ENCODE peak calls at places on chromosomes 12 and 14, in six cellular contexts. T is uterus, N is IMR-90, R is BJ, A is sigmoid colon, C is dorsolateral prefrontal cortex. I is an unnamed sample.

GRCh38 chr14:51533160-51533559 is 118.5 kb upstream of the FRMD6 start:
- DNase-seq in A (no peak), R (peak; percentile 93), C (no peak), T (no peak), N (peak; percentile 86), I (no peak)

GRCh38 chr14:91311284-91311662 is 66.8 kb upstream of the GPR68 start:
- DNase-seq in R (no peak), T (no peak), A (no peak), C (no peak), N (no peak), I (no peak)

GRCh38 chr14:23751591-23751990 is 115.4 kb downstream of the DHRS2 start:
- DNase-seq in N (no peak), C (no peak), A (no peak), R (no peak), T (no peak), I (no peak)

GRCh38 chr12:132154341-132154761 is 10.1 kb downstream of the NOC4L start:
- DNase-seq in A (no peak), N (no peak), R (no peak), T (no peak), C (no peak), I (peak; percentile 40)

GRCh38 chr12:51907083-51907863 is at the start of gene ACVRL1:
- DNase-seq in T (no peak), C (no peak), N (no peak), A (peak; percentile 69), R (no peak), I (no peak)

GRCh38 chr12:4540633-4541032 is 1.9 kb downstream of the RAD51AP1 start:
- DNase-seq in T (no peak), N (no peak), R (no peak), A (no peak), C (no peak), I (no peak)

GRCh38 chr12:115135800-115136211 is 451.8 kb upstream of the TBX3 start:
- DNase-seq in N (peak; percentile 49), R (peak; percentile 64), T (no peak), C (peak; percentile 45), A (peak; percentile 88), I (no peak)

GRCh38 chr14:61653507-61653906 is 41.8 kb upstream of the HIF1A start:
- DNase-seq in C (no peak), A (peak; percentile 72), T (no peak), R (no peak), N (peak; percentile 88), I (no peak)

GRCh38 chr14:24145700-24146621 is at the start of gene PSME2:
- DNase-seq in A (no peak), R (no peak), C (no peak), N (peak; percentile 80), T (no peak), I (no peak)

GRCh38 chr14:44944107-44944506 is 17.6 kb downstream of the KLHL28 start:
- DNase-seq in C (no peak), N (no peak), T (no peak), A (no peak), R (no peak), I (no peak)

GRCh38 chr12:18483723-18484325 is 222.5 kb downstream of the PIK3C2G start:
- DNase-seq in C (no peak), T (no peak), R (no peak), A (no peak), N (no peak), I (no peak)

DNA sequence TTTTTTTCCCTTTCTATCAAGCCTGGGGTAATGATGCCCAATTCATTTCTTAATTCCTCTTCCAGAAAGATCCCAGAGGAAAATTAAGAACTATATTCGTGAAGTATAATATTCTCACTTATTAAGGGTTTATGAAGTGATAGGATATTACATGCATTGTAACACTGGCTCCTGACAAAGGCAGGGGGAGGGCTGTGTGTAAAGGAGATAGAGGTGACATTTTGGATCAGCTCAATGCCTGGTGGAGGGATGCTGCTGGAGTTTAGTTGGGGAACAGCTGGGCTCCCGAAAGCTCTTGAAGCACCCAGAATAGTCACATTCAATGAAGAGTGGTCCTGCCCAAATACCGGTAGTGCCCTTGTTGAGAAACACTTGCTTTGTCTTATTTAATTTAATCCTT is 774 bp downstream of the SERPINA11 start:
- DNase-seq in A (no peak), N (no peak), C (no peak), R (no peak), T (no peak), I (no peak)
- H3K4me3 ChIP-seq in A (no peak overlapping the region), N (no peak overlapping the region), C (no peak overlapping the region), R (no peak overlapping the region), T (no peak overlapping the region), I (no peak overlapping the region)

DNA sequence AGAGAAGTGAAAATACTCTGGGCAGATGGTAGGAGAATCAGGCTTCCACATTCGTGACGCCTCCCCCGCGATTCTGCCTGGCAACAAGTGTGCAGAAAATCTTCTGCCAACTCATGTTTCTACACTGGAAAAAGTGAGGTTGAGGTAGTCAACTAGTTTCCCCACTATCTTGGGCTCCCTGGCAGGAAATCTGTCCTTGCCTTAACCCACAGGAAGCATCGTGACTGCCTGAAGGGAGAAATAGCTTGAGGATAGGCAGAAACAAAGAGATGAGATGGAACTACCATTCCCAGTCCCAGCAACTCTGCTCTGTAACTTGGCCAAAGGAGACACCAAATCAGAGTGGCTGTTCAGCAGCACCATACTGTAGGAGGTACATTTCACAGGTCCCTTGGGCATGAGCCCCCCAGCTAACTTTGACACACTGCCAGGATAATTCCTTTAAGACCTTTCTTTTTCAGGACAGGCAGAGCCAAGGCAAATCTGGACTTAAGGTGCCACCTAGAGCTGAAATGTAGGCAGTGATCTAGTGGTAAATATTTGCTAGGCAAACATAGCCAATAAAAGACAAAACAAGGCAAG is 205.0 kb downstream of the PTPRO start:
- DNase-seq in T (no peak), N (peak; percentile 15), R (no peak), C (no peak), A (no peak), I (no peak)
- TF ChIP-seq CTCF in T (no peak), N (peak; percentile 45), R (peak; percentile 35), C (peak; percentile 3), A (no peak), I (no peak)

GRCh38 chr14:101022121-101022520 is 118.6 kb upstream of the RTL1 start:
- DNase-seq in R (no peak), A (peak; percentile 21), C (no peak), T (peak; percentile 5), N (no peak), I (no peak)
- H3K27me3 ChIP-seq in R (no peaks in the 10 kb centered on the region), A (no peaks in the 10 kb centered on the region), C (no peaks in the 10 kb centered on the region), T (no peaks in the 10 kb centered on the region), N (no peaks in the 10 kb centered on the region), I (no peaks in the 10 kb centered on the region)

DNA sequence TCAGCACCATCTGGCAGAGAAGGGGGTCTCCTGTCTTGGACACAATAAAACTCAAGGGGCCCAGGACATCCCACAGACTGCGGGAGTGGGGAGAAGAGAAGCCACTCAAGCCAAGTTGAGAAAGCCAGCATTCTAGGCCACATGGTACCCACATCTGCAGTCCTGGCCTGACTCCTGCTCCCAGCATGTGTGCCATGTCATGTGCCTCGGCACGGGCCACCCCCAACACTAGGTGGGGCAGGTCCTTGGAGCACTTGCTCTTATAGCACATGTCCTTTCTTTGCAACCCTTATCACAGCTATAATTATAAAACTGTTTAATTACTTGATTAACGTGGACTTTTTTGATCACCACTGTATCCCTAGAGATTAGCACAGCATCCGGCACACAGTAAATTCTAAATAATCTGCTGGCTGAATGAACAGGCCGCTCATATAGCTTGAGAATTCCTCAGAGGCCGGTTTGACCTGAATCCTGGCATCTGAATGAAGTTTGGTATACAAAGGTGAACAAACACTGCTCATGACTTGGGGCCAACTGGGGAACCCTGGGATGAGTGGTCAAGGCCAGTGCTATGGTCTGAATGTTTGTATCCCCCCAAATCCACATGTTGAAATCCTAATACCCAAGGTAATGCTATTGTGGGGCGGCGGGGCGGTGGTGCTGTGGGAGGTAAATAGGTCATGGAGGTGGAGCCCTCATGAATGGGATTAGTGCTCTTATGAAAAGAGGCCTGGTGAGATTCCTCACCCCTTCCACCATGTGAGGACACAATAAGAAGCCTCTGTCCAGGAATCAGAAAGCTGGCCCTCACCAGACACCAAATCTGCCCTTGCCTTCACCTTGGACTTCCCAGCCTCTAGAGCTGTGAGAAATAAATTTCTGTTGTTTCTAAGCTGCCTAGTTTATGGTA is 6.6 kb downstream of the NCKAP5L start:
- DNase-seq in C (no peak), A (peak; percentile 63), T (no peak), R (no peak), N (no peak), I (no peak)
- H3K4me3 ChIP-seq in C (no peak overlapping the region), A (no peak overlapping the region), T (no peak overlapping the region), R (no peak overlapping the region), N (no peak overlapping the region), I (no peak overlapping the region)

DNA sequence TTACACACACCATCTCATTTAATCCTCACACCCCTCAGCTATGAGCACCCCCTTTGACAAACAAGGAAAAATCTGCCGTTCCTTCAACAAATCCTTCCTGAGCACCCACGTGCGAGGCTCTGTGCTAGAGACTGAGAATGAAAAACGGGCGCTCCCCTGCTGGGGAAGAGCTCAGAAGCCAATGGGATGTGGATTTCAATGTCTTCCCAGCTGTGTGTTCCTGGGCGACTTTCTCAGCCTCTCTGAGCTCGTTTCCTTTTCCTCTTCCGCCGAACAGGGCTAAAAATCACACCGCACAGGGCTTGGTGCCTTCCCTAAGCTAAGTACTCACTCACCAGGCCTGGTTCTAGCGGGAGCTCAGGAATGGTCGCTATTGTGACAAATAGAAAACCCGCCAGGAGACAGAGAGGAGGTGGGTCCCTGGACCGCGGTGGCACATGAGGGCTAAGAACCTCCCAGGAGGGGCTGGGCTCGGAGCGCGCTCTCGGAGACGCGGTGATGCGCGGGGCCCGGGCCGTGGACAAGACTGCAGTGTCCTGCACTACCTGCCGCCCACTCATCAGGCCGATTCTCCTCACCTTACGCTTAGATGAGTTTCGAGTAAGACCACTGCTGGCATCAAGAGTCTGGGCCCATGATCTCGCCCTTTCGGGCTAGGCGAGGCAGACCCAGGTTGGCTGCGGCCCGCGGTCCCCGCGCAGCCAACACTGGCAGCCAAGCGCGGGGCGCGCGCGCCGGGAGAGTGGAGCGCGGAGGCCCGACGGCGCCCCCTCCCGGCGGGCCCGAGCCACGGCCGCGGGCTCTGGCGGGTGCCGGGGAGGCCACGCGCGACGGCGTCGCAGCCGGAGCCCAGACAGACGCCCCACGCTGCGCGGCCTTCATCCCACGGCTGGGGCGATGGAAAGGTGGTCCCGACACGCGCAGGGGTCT is 17.0 kb downstream of the ZDHHC22 start:
- DNase-seq in A (no peak), T (no peak), R (no peak), C (peak; percentile 57), N (peak; percentile 16), I (peak; percentile 74)
- TF ChIP-seq CTCF in A (no peak), T (peak; percentile 62), R (no peak), C (peak; percentile 68), N (peak; percentile 66), I (peak; percentile 2)

GRCh38 chr12:22206111-22206728 is 128.3 kb downstream of the ST8SIA1 start:
- DNase-seq in R (no peak), N (no peak), T (no peak), A (no peak), C (no peak), I (no peak)

GRCh38 chr12:22201101-22201500 is 133.4 kb downstream of the ST8SIA1 start:
- DNase-seq in N (no peak), R (no peak), A (no peak), C (no peak), T (no peak), I (no peak)

DNA sequence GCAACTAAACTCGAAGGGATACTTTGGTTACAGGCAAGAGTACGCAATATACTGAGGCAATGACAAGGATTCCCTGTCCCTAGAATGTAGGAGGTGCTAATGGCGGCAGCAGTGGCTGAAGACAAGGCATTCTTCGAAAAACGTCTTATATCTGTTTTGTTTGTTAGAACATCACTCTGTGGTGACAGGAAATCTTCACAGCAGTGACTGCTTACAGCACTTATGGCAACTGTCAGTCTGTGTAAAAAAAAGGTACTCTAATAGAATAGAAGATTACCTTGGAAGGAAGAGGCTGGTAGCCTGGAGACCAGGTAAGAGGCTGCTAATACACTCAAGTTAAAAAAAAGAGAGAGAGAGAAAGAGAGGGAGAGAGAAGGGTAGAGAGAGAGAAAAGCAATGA is 131.7 kb downstream of the ST8SIA1 start:
- DNase-seq in R (no peak), C (no peak), T (no peak), A (no peak), N (no peak), I (no peak)
- H3K27me3 ChIP-seq in R (no peaks in the 10 kb centered on the region), C (no peaks in the 10 kb centered on the region), T (no peaks in the 10 kb centered on the region), A (no peaks in the 10 kb centered on the region), N (peaks cover 1% of the 10 kb centered on the region), I (no peaks in the 10 kb centered on the region)

I was measured in GM06990.